ENCODE peak calls at places on chromosomes 4 and X, in nine cellular contexts. N, J, T, M, V, X, K, B and P are unnamed samples.

GRCh38 chr4:140943887-140944515 is 187.8 kb upstream of the TBC1D9 start:
- DNase-seq in N (peak), J (no peak), T (no peak), M (peak), V (no peak), X (peak), K (no peak), B (no peak), P (no peak)

GRCh38 chr4:99816611-99817309 is at the start of gene DAPP1:
- DNase-seq in N (no peak), J (no peak), T (no peak), M (no peak), V (peak), X (no peak), K (peak), B (no peak), P (no peak)

GRCh38 chr4:53644607-53645006 is 53.3 kb upstream of the LNX1 start:
- DNase-seq in N (no peak), J (no peak), T (no peak), M (no peak), V (no peak), X (no peak), K (no peak), B (no peak), P (no peak)

GRCh38 chr4:113699772-113700171 is 61.8 kb downstream of the CAMK2D start:
- DNase-seq in N (peak), J (no peak), T (no peak), M (peak), V (no peak), X (no peak), K (no peak), B (no peak), P (no peak)

GRCh38 chr4:149999485-150000074 is 78.7 kb upstream of the DCLK2 start:
- DNase-seq in N (peak), J (peak), T (peak), M (peak), V (no peak), X (peak), K (no peak), B (no peak), P (peak)

GRCh38 chr4:76194325-76194724 is 19.3 kb downstream of the SCARB2 start:
- DNase-seq in N (peak), J (no peak), T (no peak), M (peak), V (no peak), X (peak), K (no peak), B (no peak), P (no peak)

GRCh38 chrX:71637848-71638247 is 19.5 kb upstream of the CXCR3 start:
- DNase-seq in N (peak), J (no peak), T (no peak), M (peak), V (no peak), X (peak), K (no peak), B (no peak), P (no peak)

GRCh38 chrX:6660567-6661252 is 125.8 kb upstream of the VCX3A start:
- DNase-seq in N (no peak), J (no peak), T (no peak), M (no peak), V (no peak), X (no peak), K (no peak), B (no peak), P (no peak)

GRCh38 chrX:53279296-53280237 is 1.8 kb downstream of the IQSEC2 start:
- DNase-seq in N (no peak), J (no peak), T (no peak), M (no peak), V (no peak), X (no peak), K (no peak), B (no peak), P (no peak)

GRCh38 chr4:87977521-87978278 is 2.2 kb downstream of the SPP1 start:
- DNase-seq in N (no peak), J (no peak), T (no peak), M (no peak), V (no peak), X (no peak), K (no peak), B (no peak), P (no peak)

GRCh38 chr4:115028682-115029385 is 84.6 kb downstream of the NDST4 start:
- DNase-seq in N (no peak), J (no peak), T (no peak), M (no peak), V (no peak), X (no peak), K (no peak), B (no peak), P (no peak)

GRCh38 chr4:90792689-90793088 is 665.5 kb downstream of the CCSER1 start:
- DNase-seq in N (no peak), J (no peak), T (no peak), M (no peak), V (no peak), X (no peak), K (no peak), B (no peak), P (no peak)

GRCh38 chr4:185396724-185397402 is at the start of gene ANKRD37:
- DNase-seq in N (no peak), J (no peak), T (no peak), M (no peak), V (peak), X (peak), K (no peak), B (peak), P (peak)

GRCh38 chrX:153794897-153795816 is 689 bp downstream of the SSR4 start:
- DNase-seq in N (peak), J (no peak), T (no peak), M (peak), V (no peak), X (peak), K (no peak), B (no peak), P (no peak)

GRCh38 chrX:103404225-103405008 is 28.1 kb downstream of the BEX3 start:
- DNase-seq in N (peak), J (no peak), T (peak), M (peak), V (peak), X (peak), K (peak), B (peak), P (no peak)

GRCh38 chrX:39261446-39262147 is 460.3 kb downstream of the MID1IP1 start:
- DNase-seq in N (peak), J (no peak), T (peak), M (peak), V (no peak), X (peak), K (peak), B (no peak), P (no peak)

GRCh38 chr4:172061204-172061603 is 248.0 kb downstream of the GALNTL6 start:
- DNase-seq in N (no peak), J (no peak), T (no peak), M (no peak), V (no peak), X (no peak), K (no peak), B (no peak), P (no peak)

GRCh38 chrX:81411517-81411916 is 209.6 kb downstream of the SH3BGRL start:
- DNase-seq in N (no peak), J (no peak), T (no peak), M (no peak), V (no peak), X (no peak), K (no peak), B (no peak), P (no peak)

GRCh38 chrX:1264556-1264955 is 4.1 kb upstream of the CSF2RA start:
- DNase-seq in N (no peak), J (no peak), T (no peak), M (no peak), V (no peak), X (no peak), K (no peak), B (no peak), P (no peak)

GRCh38 chrX:120311632-120312000 is 355 bp upstream of the TMEM255A start:
- DNase-seq in N (no peak), J (no peak), T (no peak), M (no peak), V (no peak), X (no peak), K (no peak), B (no peak), P (no peak)

GRCh38 chrX:74535211-74535621 is 79.2 kb downstream of the RLIM start:
- DNase-seq in N (peak), J (peak), T (peak), M (peak), V (no peak), X (peak), K (no peak), B (no peak), P (no peak)

GRCh38 chr4:80340036-80340435 is 4.5 kb downstream of the CFAP299 start:
- DNase-seq in N (no peak), J (no peak), T (no peak), M (peak), V (no peak), X (peak), K (no peak), B (no peak), P (no peak)

GRCh38 chrX:50747471-50747900 is 66.5 kb downstream of the SHROOM4 start:
- DNase-seq in N (peak), J (no peak), T (peak), M (peak), V (no peak), X (no peak), K (no peak), B (no peak), P (no peak)